ENCODE peak calls at places on chromosomes 13 and 19, in six cellular contexts. P is AG04450, X is stomach, R is PC-3, A is choroid plexus epithelial cell, I is tibial artery. E is an unnamed sample.

GRCh38 chr19:48807590-48808308 is 3.1 kb downstream of the BCAT2 start:
- DNase-seq in P (no peak), X (no peak), R (no peak), A (no peak), I (no peak), E (no peak)

GRCh38 chr13:109782823-109783411 is 3.5 kb downstream of the IRS2 start:
- DNase-seq in P (no peak), X (no peak), R (no peak), A (no peak), I (no peak), E (no peak)

GRCh38 chr19:6639439-6639838 is 30.5 kb downstream of the TNFSF14 start:
- DNase-seq in P (no peak), X (no peak), R (peak), A (no peak), I (no peak), E (peak)

GRCh38 chr19:54153731-54154326 is 5.7 kb downstream of the LENG1 start:
- DNase-seq in P (no peak), X (no peak), R (no peak), A (no peak), I (no peak), E (no peak)

GRCh38 chr13:103898481-103898880 is 832.3 kb upstream of the SLC10A2 start:
- DNase-seq in P (no peak), X (no peak), R (no peak), A (no peak), I (no peak), E (no peak)

GRCh38 chr19:17260842-17261325 is 3.7 kb downstream of the USHBP1 start:
- DNase-seq in P (no peak), X (peak), R (peak), A (peak), I (peak), E (peak)

GRCh38 chr13:51663980-51664957 is 80.0 kb downstream of the WDFY2 start:
- DNase-seq in P (no peak), X (no peak), R (peak), A (no peak), I (no peak), E (peak)

GRCh38 chr19:36151144-36152051 is 849 bp downstream of the COX7A1 start:
- DNase-seq in P (no peak), X (no peak), R (no peak), A (peak), I (peak), E (no peak)

GRCh38 chr13:34618654-34619053 is 323.4 kb upstream of the NBEA start:
- DNase-seq in P (no peak), X (no peak), R (no peak), A (no peak), I (no peak), E (no peak)

GRCh38 chr13:73428706-73429105 is 369.9 kb downstream of the KLF5 start:
- DNase-seq in P (no peak), X (no peak), R (peak), A (no peak), I (no peak), E (peak)

GRCh38 chr13:24168980-24169379 is 8.5 kb downstream of the SPATA13 start:
- DNase-seq in P (no peak), X (no peak), R (no peak), A (no peak), I (no peak), E (no peak)

GRCh38 chr19:42652021-42652420 is 57.3 kb upstream of the CEACAM8 start:
- DNase-seq in P (no peak), X (no peak), R (no peak), A (no peak), I (no peak), E (no peak)

GRCh38 chr13:113837554-113838355 is 26.1 kb downstream of the GAS6 start:
- DNase-seq in P (peak), X (peak), R (peak), A (peak), I (peak), E (peak)

GRCh38 chr19:29519146-29519545 is 6.6 kb upstream of the VSTM2B start:
- DNase-seq in P (no peak), X (no peak), R (no peak), A (no peak), I (no peak), E (no peak)

GRCh38 chr19:41886761-41887710 is 4.1 kb downstream of the ARHGEF1 start:
- DNase-seq in P (no peak), X (no peak), R (no peak), A (no peak), I (no peak), E (peak)

GRCh38 chr19:47891923-47892666 is 6.0 kb upstream of the SULT2A1 start:
- DNase-seq in P (no peak), X (peak), R (no peak), A (peak), I (no peak), E (no peak)

GRCh38 chr19:48501961-48502719 is 9.5 kb downstream of the LMTK3 start:
- DNase-seq in P (no peak), X (peak), R (peak), A (no peak), I (peak), E (peak)

GRCh38 chr13:111861766-111862366 is 205.1 kb upstream of the SOX1 start:
- DNase-seq in P (no peak), X (no peak), R (no peak), A (no peak), I (no peak), E (no peak)

GRCh38 chr19:14554382-14554812 is 17.5 kb downstream of the NDUFB7 start:
- DNase-seq in P (no peak), X (no peak), R (peak), A (no peak), I (no peak), E (peak)

GRCh38 chr13:98200211-98200878 is 23.3 kb upstream of the RNF113B start:
- DNase-seq in P (no peak), X (no peak), R (no peak), A (no peak), I (no peak), E (no peak)

GRCh38 chr13:113161433-113161832 is 3.0 kb downstream of the PROZ start:
- DNase-seq in P (no peak), X (no peak), R (no peak), A (no peak), I (no peak), E (no peak)

GRCh38 chr19:4473708-4474503 is 1.8 kb downstream of the HDGFL2 start:
- DNase-seq in P (no peak), X (no peak), R (no peak), A (no peak), I (no peak), E (no peak)

GRCh38 chr13:28624707-28625432 is 34.1 kb upstream of the POMP start:
- DNase-seq in P (no peak), X (no peak), R (no peak), A (no peak), I (no peak), E (no peak)

GRCh38 chr13:25180795-25181537 is 8.9 kb upstream of the AMER2 start:
- DNase-seq in P (no peak), X (no peak), R (no peak), A (no peak), I (no peak), E (no peak)
- H3K4me3 ChIP-seq in P (no peak), X (no peak), R (no peak), A (no peak), I (no peak), E (no peak)

GRCh38 chr19:1468274-1469199 is 10.5 kb downstream of the C19orf25 start:
- DNase-seq in P (no peak), X (no peak), R (peak), A (peak), I (no peak), E (peak)
- TF ChIP-seq CTCF in P (no peak), X (no peak), R (peak), A (peak), I (no peak), E (peak)

DNA sequence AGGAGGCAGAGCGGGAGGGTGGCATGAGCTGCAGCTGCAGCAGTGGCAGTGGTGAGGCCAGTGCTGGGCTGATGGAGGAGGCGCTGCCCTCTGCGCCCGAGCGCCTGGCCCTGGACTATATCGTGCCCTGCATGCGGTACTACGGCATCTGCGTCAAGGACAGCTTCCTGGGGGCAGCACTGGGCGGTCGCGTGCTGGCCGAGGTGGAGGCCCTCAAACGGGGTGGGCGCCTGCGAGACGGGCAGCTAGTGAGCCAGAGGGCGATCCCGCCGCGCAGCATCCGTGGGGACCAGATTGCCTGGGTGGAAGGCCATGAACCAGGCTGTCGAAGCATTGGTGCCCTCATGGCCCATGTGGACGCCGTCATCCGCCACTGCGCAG is 2.0 kb downstream of the EGLN2 start:
- DNase-seq in P (no peak), X (no peak), R (no peak), A (no peak), I (no peak), E (no peak)
- H3K4me3 ChIP-seq in P (peak), X (peak), R (no peak), A (peak), I (peak), E (no peak)

GRCh38 chr13:33197551-33197971 is 88.0 kb downstream of the STARD13 start:
- DNase-seq in P (no peak), X (no peak), R (no peak), A (no peak), I (no peak), E (no peak)

GRCh38 chr13:33194820-33195692 is 90.5 kb downstream of the STARD13 start:
- DNase-seq in P (peak), X (peak), R (peak), A (peak), I (no peak), E (no peak)

GRCh38 chr13:33193428-33193974 is 92.1 kb downstream of the STARD13 start:
- DNase-seq in P (no peak), X (no peak), R (no peak), A (peak), I (no peak), E (no peak)

GRCh38 chr13:33199282-33199850 is 86.2 kb downstream of the STARD13 start:
- DNase-seq in P (no peak), X (no peak), R (no peak), A (no peak), I (no peak), E (no peak)

GRCh38 chr13:33195693-33196464 is 89.7 kb downstream of the STARD13 start:
- DNase-seq in P (no peak), X (no peak), R (no peak), A (no peak), I (no peak), E (no peak)
- TF ChIP-seq CTCF in P (no peak), X (no peak), R (no peak), A (no peak), I (no peak), E (no peak)

GRCh38 chr19:38879400-38879751 is 1.3 kb upstream of the RINL start:
- DNase-seq in P (no peak), X (no peak), R (no peak), A (no peak), I (no peak), E (no peak)

GRCh38 chr19:38875656-38876345 is 2.3 kb downstream of the RINL start:
- DNase-seq in P (no peak), X (no peak), R (no peak), A (no peak), I (no peak), E (no peak)

GRCh38 chr19:38878575-38879399 is 712 bp upstream of the RINL start:
- DNase-seq in P (no peak), X (no peak), R (no peak), A (no peak), I (no peak), E (no peak)

GRCh38 chr19:38880076-38880881 is 2.2 kb upstream of the RINL start:
- DNase-seq in P (no peak), X (no peak), R (no peak), A (no peak), I (no peak), E (no peak)

DNA sequence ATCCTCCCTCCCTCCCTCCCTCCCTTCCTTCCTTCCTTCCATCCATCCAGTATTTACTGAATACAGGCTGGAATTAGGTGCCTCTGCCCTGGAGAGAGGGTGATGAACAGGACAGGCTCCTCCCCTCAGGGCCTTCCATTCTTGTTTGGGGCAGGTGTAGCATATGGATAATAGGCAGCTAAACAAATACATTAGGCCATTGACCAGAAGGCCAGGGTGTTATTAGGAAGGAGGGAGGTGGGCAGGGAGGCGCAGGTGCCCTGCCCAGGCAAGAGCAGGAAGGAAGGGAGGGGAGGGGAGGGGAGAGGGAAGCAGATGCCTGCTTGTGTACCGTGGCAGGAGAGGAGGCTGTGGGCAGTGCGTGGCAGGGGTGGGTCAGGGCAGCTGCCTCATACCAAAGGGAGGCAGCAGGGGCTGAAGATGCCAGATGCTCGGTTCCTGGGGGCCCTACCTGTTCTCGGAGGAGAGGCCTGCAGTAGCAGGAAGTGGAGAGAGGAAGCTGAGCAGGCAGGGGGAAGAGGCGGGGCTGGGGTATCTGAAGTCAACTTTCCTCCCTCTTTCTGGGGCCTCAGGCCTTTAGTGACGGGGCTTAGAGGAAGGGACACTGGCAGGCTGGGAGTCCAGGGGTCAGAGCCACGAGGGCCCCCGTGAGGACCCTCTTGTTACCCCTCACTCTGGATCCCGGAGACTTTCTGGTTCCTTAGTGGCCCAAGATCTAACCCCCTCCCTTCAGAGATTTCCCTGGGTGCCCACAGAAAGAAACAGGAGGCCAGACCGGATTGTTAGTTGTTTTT is at the start of gene RINL:
- DNase-seq in P (no peak), X (peak), R (no peak), A (no peak), I (no peak), E (no peak)
- H3K4me3 ChIP-seq in P (no peak), X (peak), R (no peak), A (no peak), I (no peak), E (no peak)

GRCh38 chr13:39815345-39816111 is 160.1 kb downstream of the COG6 start:
- DNase-seq in P (no peak), X (no peak), R (peak), A (peak), I (no peak), E (peak)
- TF ChIP-seq CTCF in P (no peak), X (no peak), R (no peak), A (peak), I (no peak), E (no peak)

DNA sequence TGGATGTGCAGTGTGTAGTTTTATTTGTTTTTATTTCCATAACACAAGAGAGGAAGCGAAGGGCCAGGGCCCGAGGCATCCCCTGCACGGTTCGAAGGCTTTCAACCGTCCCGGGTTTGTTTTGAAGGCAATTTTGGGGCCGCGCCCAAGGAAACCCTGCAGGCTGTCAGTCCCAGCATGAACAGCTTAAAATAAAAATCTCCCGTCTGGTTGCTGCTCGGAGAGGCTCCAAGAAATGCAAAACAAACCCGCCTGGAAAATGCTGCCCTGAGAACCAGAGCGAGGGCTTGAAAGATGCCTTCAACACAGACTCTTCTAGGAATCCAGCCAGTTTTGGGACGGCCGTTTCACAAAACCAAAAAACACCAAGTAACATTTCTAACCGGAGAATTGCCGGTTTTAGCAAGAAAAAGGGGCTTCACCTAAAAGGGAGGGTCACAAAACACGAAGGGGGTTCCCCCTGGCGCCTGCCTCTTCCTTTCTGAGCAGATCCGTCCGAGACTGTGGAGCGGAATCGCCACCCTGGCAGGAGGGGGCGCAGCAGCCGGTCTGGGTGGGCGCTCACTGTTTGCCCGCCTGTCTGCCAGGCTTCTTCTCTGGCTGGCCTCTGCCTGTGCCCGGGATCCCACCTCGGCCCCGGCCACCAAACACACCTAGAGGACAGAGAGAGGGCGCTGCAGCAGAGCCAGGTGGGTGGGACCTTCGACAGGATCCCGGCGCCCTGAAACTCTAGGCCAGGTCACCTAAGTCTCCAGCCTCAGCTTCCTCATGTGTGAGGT is 15.8 kb downstream of the LSM4 start:
- DNase-seq in P (no peak), X (no peak), R (no peak), A (peak), I (peak), E (no peak)
- H3K4me3 ChIP-seq in P (no peak), X (no peak), R (no peak), A (no peak), I (peak), E (no peak)

DNA sequence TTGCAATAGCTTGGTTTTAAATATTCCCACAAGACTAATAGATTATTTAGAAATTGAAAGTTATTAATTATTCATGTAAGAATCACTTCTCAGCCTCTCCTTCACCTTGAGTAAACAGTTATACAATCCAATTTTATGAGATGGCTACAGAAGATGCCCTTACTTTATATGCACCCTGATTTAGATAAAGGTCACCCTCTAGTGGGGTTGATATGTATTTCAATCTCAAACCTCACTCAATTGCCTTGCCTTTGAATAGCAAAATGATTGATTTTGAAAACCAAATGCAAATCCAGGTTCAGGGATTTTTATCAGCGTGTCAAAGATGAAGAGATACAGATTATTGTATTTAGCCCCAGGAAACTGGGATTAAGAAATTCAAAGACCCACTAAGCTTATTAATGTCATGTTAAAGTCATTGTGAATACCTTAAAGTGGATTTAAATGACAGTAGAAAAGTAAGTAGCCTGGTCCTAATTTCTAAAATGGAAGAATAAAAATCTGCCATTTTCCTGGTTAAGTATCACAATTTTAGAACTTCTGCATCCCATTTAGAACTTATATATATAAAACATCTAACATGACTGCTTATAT is 305.1 kb downstream of the ITGBL1 start:
- DNase-seq in P (no peak), X (no peak), R (peak), A (peak), I (no peak), E (peak)
- TF ChIP-seq CTCF in P (peak), X (peak), R (peak), A (peak), I (peak), E (peak)

GRCh38 chr13:48121733-48122132 is 26.8 kb upstream of the MED4 start:
- DNase-seq in P (no peak), X (no peak), R (no peak), A (no peak), I (no peak), E (no peak)

GRCh38 chr13:48126944-48127814 is 32.3 kb upstream of the MED4 start:
- DNase-seq in P (no peak), X (peak), R (peak), A (peak), I (peak), E (peak)

GRCh38 chr13:48123827-48124226 is 28.9 kb upstream of the MED4 start:
- DNase-seq in P (no peak), X (no peak), R (no peak), A (no peak), I (no peak), E (peak)

GRCh38 chr13:48120246-48120645 is 25.3 kb upstream of the MED4 start:
- DNase-seq in P (no peak), X (no peak), R (no peak), A (no peak), I (no peak), E (no peak)

GRCh38 chr13:48125794-48126228 is 30.9 kb upstream of the MED4 start:
- DNase-seq in P (no peak), X (no peak), R (no peak), A (peak), I (no peak), E (no peak)
- H3K4me3 ChIP-seq in P (no peak), X (no peak), R (no peak), A (no peak), I (peak), E (no peak)

GRCh38 chr19:57279418-57280164 is 694 bp upstream of the ZNF460 start:
- DNase-seq in P (peak), X (peak), R (peak), A (peak), I (peak), E (peak)
- TF ChIP-seq CTCF in P (peak), X (no peak), R (peak), A (peak), I (peak), E (peak)

E was measured in epithelial cell of esophagus.